ENCODE peak calls at places on chromosomes 7 and 10, in seven cellular contexts. I is IMR-90, H is neuronal stem cell, P is mesenchymal stem cell, B is H1, L is trophoblast cell, V is H9. Z is an unnamed sample. For H3K79me1, the result is how much of the 10 kb centered on the place peaks cover.

GRCh38 chr10:94485094-94485493 is 60.5 kb upstream of the HELLS start:
- DNase-seq in I (no peak), H (no peak), P (no peak), B (no peak), L (no peak), V (no peak), Z (no peak)

GRCh38 chr10:51876528-51876927 is 177.1 kb upstream of the CSTF2T start:
- DNase-seq in I (no peak), H (no peak), P (no peak), B (no peak), L (no peak), V (no peak), Z (no peak)

GRCh38 chr7:40403664-40404476 is 269.1 kb downstream of the SUGCT start:
- DNase-seq in I (no peak), H (no peak), P (no peak), B (no peak), L (peak), V (no peak), Z (no peak)

GRCh38 chr7:45020915-45021314 is 20.9 kb downstream of the CCM2 start:
- DNase-seq in I (no peak), H (no peak), P (no peak), B (no peak), L (no peak), V (no peak), Z (no peak)

GRCh38 chr10:49187950-49188761 is at the start of gene TMEM273:
- DNase-seq in I (no peak), H (no peak), P (no peak), B (no peak), L (peak), V (no peak), Z (no peak)

GRCh38 chr7:24764972-24765744 is 7.9 kb upstream of the GSDME start:
- DNase-seq in I (peak), H (no peak), P (peak), B (no peak), L (peak), V (no peak), Z (no peak)

GRCh38 chr10:45354261-45354660 is 19.8 kb upstream of the ALOX5 start:
- DNase-seq in I (no peak), H (no peak), P (no peak), B (no peak), L (peak), V (no peak), Z (no peak)

GRCh38 chr7:50146692-50147091 is 53.6 kb upstream of the ZPBP start:
- DNase-seq in I (no peak), H (no peak), P (no peak), B (no peak), L (no peak), V (no peak), Z (no peak)

GRCh38 chr10:18157909-18158308 is 17.7 kb downstream of the CACNB2 start:
- DNase-seq in I (peak), H (no peak), P (no peak), B (no peak), L (no peak), V (no peak), Z (no peak)

GRCh38 chr10:80177781-80178636 is 27.3 kb downstream of the ANXA11 start:
- DNase-seq in I (peak), H (no peak), P (peak), B (no peak), L (peak), V (no peak), Z (no peak)

GRCh38 chr7:105854516-105854915 is 21.9 kb downstream of the ATXN7L1 start:
- DNase-seq in I (no peak), H (no peak), P (no peak), B (no peak), L (no peak), V (no peak), Z (no peak)

GRCh38 chr7:79880312-79880711 is 254.3 kb upstream of the GNAI1 start:
- DNase-seq in I (no peak), H (no peak), P (no peak), B (no peak), L (no peak), V (no peak), Z (peak)

GRCh38 chr7:28483112-28483511 is 70.8 kb downstream of the CREB5 start:
- DNase-seq in I (peak), H (peak), P (no peak), B (no peak), L (no peak), V (no peak), Z (no peak)

GRCh38 chr7:143257501-143257900 is 5.7 kb upstream of the GSTK1 start:
- DNase-seq in I (no peak), H (no peak), P (no peak), B (no peak), L (no peak), V (no peak), Z (no peak)

GRCh38 chr10:113088194-113088593 is 138.1 kb downstream of the TCF7L2 start:
- DNase-seq in I (no peak), H (no peak), P (no peak), B (no peak), L (no peak), V (no peak), Z (no peak)

GRCh38 chr10:24541239-24541753 is 182.4 kb downstream of the ARHGAP21 start:
- DNase-seq in I (no peak), H (no peak), P (no peak), B (no peak), L (peak), V (no peak), Z (no peak)

GRCh38 chr7:111927383-111928019 is 278.7 kb downstream of the DOCK4 start:
- DNase-seq in I (no peak), H (no peak), P (no peak), B (no peak), L (no peak), V (no peak), Z (no peak)

GRCh38 chr7:121330053-121330833 is 1.4 kb downstream of the WNT16 start:
- DNase-seq in I (no peak), H (peak), P (peak), B (no peak), L (no peak), V (peak), Z (peak)

GRCh38 chr10:6431861-6432260 is 148.2 kb downstream of the PRKCQ start:
- DNase-seq in I (no peak), H (no peak), P (no peak), B (no peak), L (no peak), V (no peak), Z (no peak)

GRCh38 chr10:125828311-125828710 is 5.0 kb downstream of the BCCIP start:
- DNase-seq in I (no peak), H (no peak), P (no peak), B (no peak), L (no peak), V (no peak), Z (no peak)

GRCh38 chr10:66888237-66888636 is 37.6 kb upstream of the LRRTM3 start:
- DNase-seq in I (no peak), H (no peak), P (no peak), B (no peak), L (no peak), V (no peak), Z (no peak)
- H2BK5ac ChIP-seq in I (no peak), H (no peak), P (no peak), B (no peak), L (no peak), V (no peak), Z (no peak)

GRCh38 chr7:81002471-81002870 is 83.6 kb upstream of the SEMA3C start:
- DNase-seq in I (no peak), H (no peak), P (no peak), B (no peak), L (no peak), V (no peak), Z (no peak)

GRCh38 chr7:80999771-81000170 is 80.9 kb upstream of the SEMA3C start:
- DNase-seq in I (no peak), H (no peak), P (no peak), B (no peak), L (no peak), V (no peak), Z (no peak)

GRCh38 chr7:80999180-80999579 is 80.3 kb upstream of the SEMA3C start:
- DNase-seq in I (no peak), H (no peak), P (no peak), B (no peak), L (no peak), V (no peak), Z (no peak)

DNA sequence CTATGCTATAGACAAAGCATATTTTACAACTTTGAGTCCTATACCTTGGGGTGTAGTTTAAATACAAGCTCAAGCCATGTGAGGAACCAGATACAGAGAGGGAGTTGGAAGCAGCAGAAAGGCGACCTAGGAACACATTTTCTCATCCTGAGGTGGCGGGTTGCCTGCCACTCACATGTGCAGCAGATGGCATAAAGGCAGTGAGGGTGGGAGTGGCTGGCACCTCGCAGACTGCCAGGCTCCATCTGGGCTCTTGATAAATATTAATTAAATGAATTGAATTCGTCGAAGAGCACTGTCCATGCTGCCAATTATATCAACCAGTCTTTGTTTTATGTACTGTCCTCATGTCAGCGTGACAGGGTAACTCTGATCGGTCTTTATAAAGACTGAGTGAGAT is 79.0 kb upstream of the SEMA3C start:
- DNase-seq in I (no peak), H (no peak), P (no peak), B (no peak), L (no peak), V (no peak), Z (no peak)
- H3K79me1 ChIP-seq in I (under half), H (under half), P (under half), B (under half), L (under half), V (under half), Z (under half)

GRCh38 chr10:31926154-31926553 is 2.5 kb downstream of the ARHGAP12 start:
- DNase-seq in I (no peak), H (no peak), P (no peak), B (no peak), L (no peak), V (no peak), Z (no peak)

GRCh38 chr10:31920538-31920937 is 8.1 kb downstream of the ARHGAP12 start:
- DNase-seq in I (no peak), H (no peak), P (no peak), B (no peak), L (no peak), V (no peak), Z (no peak)

GRCh38 chr10:31924833-31925232 is 3.8 kb downstream of the ARHGAP12 start:
- DNase-seq in I (no peak), H (no peak), P (no peak), B (no peak), L (no peak), V (no peak), Z (no peak)

GRCh38 chr10:31921031-31921430 is 7.6 kb downstream of the ARHGAP12 start:
- DNase-seq in I (no peak), H (no peak), P (no peak), B (no peak), L (no peak), V (no peak), Z (no peak)

DNA sequence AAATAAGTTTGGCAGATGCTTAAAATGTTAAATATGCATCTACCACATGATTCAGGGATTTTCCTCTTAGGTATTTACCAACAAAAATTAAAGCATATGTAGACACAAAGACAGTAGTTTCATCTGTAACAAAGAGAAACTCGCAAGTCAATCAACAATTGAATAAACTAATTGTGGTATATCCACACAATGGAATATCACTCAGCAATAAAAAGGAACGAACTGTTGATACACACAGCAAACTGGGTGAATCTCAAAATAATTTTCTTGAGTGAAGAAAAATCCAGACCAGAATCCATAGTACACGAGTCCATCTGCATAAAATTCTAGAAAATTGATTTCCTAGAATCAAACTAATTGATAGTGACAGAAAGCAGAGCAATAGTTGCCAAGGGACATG is 5.2 kb downstream of the ARHGAP12 start:
- DNase-seq in I (no peak), H (no peak), P (no peak), B (no peak), L (no peak), V (no peak), Z (no peak)
- H2BK5ac ChIP-seq in I (no peak), H (no peak), P (no peak), B (no peak), L (no peak), V (no peak), Z (no peak)

GRCh38 chr7:30117886-30118285 is 16.9 kb upstream of the MTURN start:
- DNase-seq in I (no peak), H (no peak), P (no peak), B (no peak), L (no peak), V (no peak), Z (no peak)

GRCh38 chr7:30114536-30115258 is 20.1 kb upstream of the MTURN start:
- DNase-seq in I (no peak), H (no peak), P (no peak), B (no peak), L (no peak), V (no peak), Z (no peak)

GRCh38 chr7:30115709-30116297 is 19.0 kb upstream of the MTURN start:
- DNase-seq in I (no peak), H (no peak), P (no peak), B (no peak), L (no peak), V (no peak), Z (peak)

GRCh38 chr7:30116771-30117170 is 18.0 kb upstream of the MTURN start:
- DNase-seq in I (no peak), H (no peak), P (no peak), B (no peak), L (no peak), V (no peak), Z (peak)

DNA sequence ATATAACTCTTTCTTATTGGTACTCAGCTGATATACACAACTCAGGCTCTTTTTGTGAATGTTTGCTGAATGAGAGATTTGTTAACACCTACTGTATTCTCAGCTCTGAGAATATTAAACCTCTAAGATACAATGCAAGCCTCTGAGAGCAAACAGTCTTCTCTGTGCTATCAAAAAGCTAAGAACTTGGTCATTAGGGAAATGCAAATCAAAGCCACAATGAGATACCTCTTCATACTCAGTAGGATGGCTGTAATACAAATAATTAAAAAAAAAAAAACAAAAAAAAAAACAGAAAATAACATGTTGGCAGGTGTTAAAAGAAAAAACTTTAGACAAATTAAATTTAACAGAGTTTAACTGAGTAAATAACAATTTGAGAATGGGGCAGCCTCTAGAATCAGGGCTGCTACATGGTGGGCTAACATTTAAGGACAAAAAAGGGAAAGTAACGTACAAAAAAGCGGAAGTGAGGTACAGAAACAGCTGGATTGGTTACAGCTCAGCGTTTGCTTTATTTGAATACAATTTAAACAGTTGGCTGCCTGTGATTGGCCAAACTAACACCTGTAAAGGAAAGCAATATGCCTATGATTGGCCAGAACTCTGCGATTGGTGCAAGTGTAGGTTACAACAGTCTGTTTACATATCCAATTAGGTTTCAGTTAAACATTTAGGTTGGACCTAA is 14.8 kb upstream of the MTURN start:
- DNase-seq in I (no peak), H (no peak), P (no peak), B (no peak), L (no peak), V (no peak), Z (no peak)
- H3K79me1 ChIP-seq in I (under half), H (under half), P (under half), B (under half), L (under half), V (under half), Z (under half)